ENCODE peak calls at places on chromosomes 5 and 9, in nine cellular contexts. One of them, this sample, is unnamed.

GRCh38 chr9:28808042-28808441 is 1234.8 kb upstream of the C9orf72 start:
- DNase-seq in EH: no peak
- DNase-seq in IMR-90: no peak
- DNase-seq in G401: peak
- DNase-seq in H9: no peak
- DNase-seq in NCI-H345: no peak
- DNase-seq in HCT116: no peak
- DNase-seq in stimulated activated CD4-positive, alpha-beta T cell treated with anti-CD3 and anti-CD28 coated beads, Interleukin-2, amount 100 ng/mL, for 48 hours: no peak
- DNase-seq in SJSA1: no peak
- DNase-seq in this sample: no peak

GRCh38 chr5:135386886-135387628 is 12.0 kb downstream of the MACROH2A1 start:
- DNase-seq in G401: no peak
- DNase-seq in stimulated activated CD4-positive, alpha-beta T cell treated with anti-CD3 and anti-CD28 coated beads, Interleukin-2, amount 100 ng/mL, for 48 hours: no peak
- DNase-seq in EH: peak
- DNase-seq in H9: no peak
- DNase-seq in SJSA1: no peak
- DNase-seq in HCT116: peak
- DNase-seq in NCI-H345: no peak
- DNase-seq in IMR-90: peak
- DNase-seq in this sample: peak

GRCh38 chr9:109968702-109969450 is 188.9 kb downstream of the PALM2AKAP2 start:
- DNase-seq in H9: peak
- DNase-seq in HCT116: no peak
- DNase-seq in SJSA1: no peak
- DNase-seq in G401: peak
- DNase-seq in IMR-90: peak
- DNase-seq in stimulated activated CD4-positive, alpha-beta T cell treated with anti-CD3 and anti-CD28 coated beads, Interleukin-2, amount 100 ng/mL, for 48 hours: no peak
- DNase-seq in EH: peak
- DNase-seq in NCI-H345: no peak
- DNase-seq in this sample: no peak

GRCh38 chr9:127987103-127987614 is 6.4 kb upstream of the EEIG1 start:
- DNase-seq in stimulated activated CD4-positive, alpha-beta T cell treated with anti-CD3 and anti-CD28 coated beads, Interleukin-2, amount 100 ng/mL, for 48 hours: no peak
- DNase-seq in EH: peak
- DNase-seq in IMR-90: no peak
- DNase-seq in G401: no peak
- DNase-seq in HCT116: no peak
- DNase-seq in NCI-H345: no peak
- DNase-seq in SJSA1: no peak
- DNase-seq in H9: no peak
- DNase-seq in this sample: no peak

GRCh38 chr9:27196383-27196782 is 87.4 kb downstream of the TEK start:
- DNase-seq in G401: no peak
- DNase-seq in H9: no peak
- DNase-seq in NCI-H345: peak
- DNase-seq in stimulated activated CD4-positive, alpha-beta T cell treated with anti-CD3 and anti-CD28 coated beads, Interleukin-2, amount 100 ng/mL, for 48 hours: no peak
- DNase-seq in HCT116: no peak
- DNase-seq in SJSA1: no peak
- DNase-seq in EH: no peak
- DNase-seq in IMR-90: no peak
- DNase-seq in this sample: no peak

GRCh38 chr5:132073231-132074013 is at the start of gene CSF2:
- DNase-seq in stimulated activated CD4-positive, alpha-beta T cell treated with anti-CD3 and anti-CD28 coated beads, Interleukin-2, amount 100 ng/mL, for 48 hours: no peak
- DNase-seq in SJSA1: no peak
- DNase-seq in G401: no peak
- DNase-seq in NCI-H345: no peak
- DNase-seq in HCT116: no peak
- DNase-seq in EH: peak
- DNase-seq in IMR-90: peak
- DNase-seq in H9: no peak
- DNase-seq in this sample: no peak

GRCh38 chr5:30959238-30959637 is 234.2 kb upstream of the CDH6 start:
- DNase-seq in EH: no peak
- DNase-seq in stimulated activated CD4-positive, alpha-beta T cell treated with anti-CD3 and anti-CD28 coated beads, Interleukin-2, amount 100 ng/mL, for 48 hours: no peak
- DNase-seq in SJSA1: no peak
- DNase-seq in G401: no peak
- DNase-seq in H9: no peak
- DNase-seq in HCT116: no peak
- DNase-seq in NCI-H345: no peak
- DNase-seq in IMR-90: peak
- DNase-seq in this sample: no peak

GRCh38 chr9:136527131-136527530 is 18.7 kb downstream of the NOTCH1 start:
- DNase-seq in stimulated activated CD4-positive, alpha-beta T cell treated with anti-CD3 and anti-CD28 coated beads, Interleukin-2, amount 100 ng/mL, for 48 hours: no peak
- DNase-seq in SJSA1: no peak
- DNase-seq in EH: no peak
- DNase-seq in IMR-90: no peak
- DNase-seq in H9: no peak
- DNase-seq in NCI-H345: no peak
- DNase-seq in G401: no peak
- DNase-seq in HCT116: no peak
- DNase-seq in this sample: no peak

GRCh38 chr9:33159058-33159759 is 7.9 kb downstream of the B4GALT1 start:
- DNase-seq in SJSA1: no peak
- DNase-seq in stimulated activated CD4-positive, alpha-beta T cell treated with anti-CD3 and anti-CD28 coated beads, Interleukin-2, amount 100 ng/mL, for 48 hours: no peak
- DNase-seq in G401: no peak
- DNase-seq in IMR-90: peak
- DNase-seq in NCI-H345: no peak
- DNase-seq in HCT116: no peak
- DNase-seq in EH: peak
- DNase-seq in H9: no peak
- DNase-seq in this sample: no peak

GRCh38 chr5:133930061-133930823 is 38.2 kb downstream of the C5orf15 start:
- DNase-seq in IMR-90: peak
- DNase-seq in HCT116: no peak
- DNase-seq in G401: no peak
- DNase-seq in H9: no peak
- DNase-seq in stimulated activated CD4-positive, alpha-beta T cell treated with anti-CD3 and anti-CD28 coated beads, Interleukin-2, amount 100 ng/mL, for 48 hours: peak
- DNase-seq in NCI-H345: no peak
- DNase-seq in SJSA1: peak
- DNase-seq in EH: peak
- DNase-seq in this sample: peak

GRCh38 chr9:557601-558201 is 283.8 kb upstream of the DMRT1 start:
- DNase-seq in EH: no peak
- DNase-seq in HCT116: peak
- DNase-seq in IMR-90: no peak
- DNase-seq in H9: peak
- DNase-seq in G401: no peak
- DNase-seq in NCI-H345: no peak
- DNase-seq in stimulated activated CD4-positive, alpha-beta T cell treated with anti-CD3 and anti-CD28 coated beads, Interleukin-2, amount 100 ng/mL, for 48 hours: no peak
- DNase-seq in SJSA1: peak
- DNase-seq in this sample: no peak

GRCh38 chr9:28212979-28213378 is 639.7 kb upstream of the C9orf72 start:
- DNase-seq in SJSA1: no peak
- DNase-seq in HCT116: peak
- DNase-seq in stimulated activated CD4-positive, alpha-beta T cell treated with anti-CD3 and anti-CD28 coated beads, Interleukin-2, amount 100 ng/mL, for 48 hours: no peak
- DNase-seq in H9: no peak
- DNase-seq in IMR-90: peak
- DNase-seq in EH: peak
- DNase-seq in NCI-H345: peak
- DNase-seq in G401: no peak
- DNase-seq in this sample: peak

GRCh38 chr9:105413486-105414068 is 34.3 kb upstream of the FSD1L start:
- DNase-seq in EH: peak
- DNase-seq in HCT116: peak
- DNase-seq in stimulated activated CD4-positive, alpha-beta T cell treated with anti-CD3 and anti-CD28 coated beads, Interleukin-2, amount 100 ng/mL, for 48 hours: no peak
- DNase-seq in SJSA1: no peak
- DNase-seq in H9: peak
- DNase-seq in NCI-H345: no peak
- DNase-seq in G401: peak
- DNase-seq in IMR-90: peak
- DNase-seq in this sample: no peak

GRCh38 chr5:115433918-115434317 is 110.7 kb downstream of the FEM1C start:
- DNase-seq in H9: no peak
- DNase-seq in NCI-H345: no peak
- DNase-seq in G401: no peak
- DNase-seq in SJSA1: no peak
- DNase-seq in HCT116: no peak
- DNase-seq in EH: peak
- DNase-seq in IMR-90: peak
- DNase-seq in stimulated activated CD4-positive, alpha-beta T cell treated with anti-CD3 and anti-CD28 coated beads, Interleukin-2, amount 100 ng/mL, for 48 hours: no peak
- DNase-seq in this sample: no peak

GRCh38 chr5:56464935-56465756 is 232.0 kb upstream of the ANKRD55 start:
- DNase-seq in EH: no peak
- DNase-seq in H9: no peak
- DNase-seq in NCI-H345: no peak
- DNase-seq in G401: no peak
- DNase-seq in SJSA1: no peak
- DNase-seq in stimulated activated CD4-positive, alpha-beta T cell treated with anti-CD3 and anti-CD28 coated beads, Interleukin-2, amount 100 ng/mL, for 48 hours: no peak
- DNase-seq in IMR-90: no peak
- DNase-seq in HCT116: no peak
- DNase-seq in this sample: no peak

GRCh38 chr9:6739218-6739617 is 18.6 kb upstream of the KDM4C start:
- DNase-seq in EH: peak
- DNase-seq in H9: no peak
- DNase-seq in G401: peak
- DNase-seq in NCI-H345: no peak
- DNase-seq in HCT116: peak
- DNase-seq in stimulated activated CD4-positive, alpha-beta T cell treated with anti-CD3 and anti-CD28 coated beads, Interleukin-2, amount 100 ng/mL, for 48 hours: no peak
- DNase-seq in IMR-90: peak
- DNase-seq in SJSA1: no peak
- DNase-seq in this sample: no peak

GRCh38 chr9:106717686-106718085 is 145.3 kb upstream of the ZNF462 start:
- DNase-seq in HCT116: peak
- DNase-seq in EH: peak
- DNase-seq in stimulated activated CD4-positive, alpha-beta T cell treated with anti-CD3 and anti-CD28 coated beads, Interleukin-2, amount 100 ng/mL, for 48 hours: no peak
- DNase-seq in G401: no peak
- DNase-seq in SJSA1: peak
- DNase-seq in H9: no peak
- DNase-seq in NCI-H345: no peak
- DNase-seq in IMR-90: peak
- DNase-seq in this sample: peak

GRCh38 chr9:36893148-36893547 is 140.9 kb downstream of the PAX5 start:
- DNase-seq in stimulated activated CD4-positive, alpha-beta T cell treated with anti-CD3 and anti-CD28 coated beads, Interleukin-2, amount 100 ng/mL, for 48 hours: no peak
- DNase-seq in NCI-H345: no peak
- DNase-seq in IMR-90: no peak
- DNase-seq in HCT116: no peak
- DNase-seq in H9: no peak
- DNase-seq in G401: peak
- DNase-seq in EH: no peak
- DNase-seq in SJSA1: no peak
- DNase-seq in this sample: no peak

GRCh38 chr5:15899481-15899880 is 280.1 kb downstream of the MARCHF11 start:
- DNase-seq in NCI-H345: no peak
- DNase-seq in H9: no peak
- DNase-seq in G401: no peak
- DNase-seq in HCT116: no peak
- DNase-seq in SJSA1: no peak
- DNase-seq in stimulated activated CD4-positive, alpha-beta T cell treated with anti-CD3 and anti-CD28 coated beads, Interleukin-2, amount 100 ng/mL, for 48 hours: no peak
- DNase-seq in IMR-90: no peak
- DNase-seq in EH: no peak
- DNase-seq in this sample: no peak

GRCh38 chr5:178117911-178118310 is 4.6 kb downstream of the N4BP3 start:
- DNase-seq in HCT116: no peak
- DNase-seq in stimulated activated CD4-positive, alpha-beta T cell treated with anti-CD3 and anti-CD28 coated beads, Interleukin-2, amount 100 ng/mL, for 48 hours: no peak
- DNase-seq in IMR-90: no peak
- DNase-seq in G401: no peak
- DNase-seq in SJSA1: no peak
- DNase-seq in NCI-H345: no peak
- DNase-seq in EH: no peak
- DNase-seq in H9: no peak
- DNase-seq in this sample: no peak

GRCh38 chr9:91419222-91420191 is 4.1 kb downstream of the NFIL3 start:
- DNase-seq in EH: peak
- DNase-seq in NCI-H345: no peak
- DNase-seq in SJSA1: peak
- DNase-seq in stimulated activated CD4-positive, alpha-beta T cell treated with anti-CD3 and anti-CD28 coated beads, Interleukin-2, amount 100 ng/mL, for 48 hours: no peak
- DNase-seq in H9: no peak
- DNase-seq in IMR-90: peak
- DNase-seq in HCT116: peak
- DNase-seq in G401: no peak
- DNase-seq in this sample: peak

GRCh38 chr9:38018964-38019602 is 49.9 kb downstream of the SHB start:
- DNase-seq in HCT116: no peak
- DNase-seq in IMR-90: peak
- DNase-seq in EH: peak
- DNase-seq in stimulated activated CD4-positive, alpha-beta T cell treated with anti-CD3 and anti-CD28 coated beads, Interleukin-2, amount 100 ng/mL, for 48 hours: no peak
- DNase-seq in SJSA1: peak
- DNase-seq in NCI-H345: peak
- DNase-seq in H9: no peak
- DNase-seq in G401: peak
- DNase-seq in this sample: peak

GRCh38 chr5:61673007-61673735 is 341.1 kb downstream of the ZSWIM6 start:
- DNase-seq in stimulated activated CD4-positive, alpha-beta T cell treated with anti-CD3 and anti-CD28 coated beads, Interleukin-2, amount 100 ng/mL, for 48 hours: no peak
- DNase-seq in H9: no peak
- DNase-seq in NCI-H345: no peak
- DNase-seq in G401: no peak
- DNase-seq in HCT116: peak
- DNase-seq in SJSA1: no peak
- DNase-seq in EH: peak
- DNase-seq in IMR-90: peak
- DNase-seq in this sample: no peak

GRCh38 chr5:169757016-169757415 is 119.9 kb downstream of the DOCK2 start:
- DNase-seq in IMR-90: peak
- DNase-seq in H9: no peak
- DNase-seq in SJSA1: no peak
- DNase-seq in NCI-H345: no peak
- DNase-seq in HCT116: no peak
- DNase-seq in EH: peak
- DNase-seq in G401: no peak
- DNase-seq in stimulated activated CD4-positive, alpha-beta T cell treated with anti-CD3 and anti-CD28 coated beads, Interleukin-2, amount 100 ng/mL, for 48 hours: no peak
- DNase-seq in this sample: no peak

GRCh38 chr5:8340739-8341344 is 471.9 kb downstream of the MTRR start:
- DNase-seq in H9: no peak
- DNase-seq in HCT116: no peak
- DNase-seq in EH: peak
- DNase-seq in stimulated activated CD4-positive, alpha-beta T cell treated with anti-CD3 and anti-CD28 coated beads, Interleukin-2, amount 100 ng/mL, for 48 hours: no peak
- DNase-seq in NCI-H345: no peak
- DNase-seq in SJSA1: no peak
- DNase-seq in IMR-90: peak
- DNase-seq in G401: no peak
- DNase-seq in this sample: no peak

GRCh38 chr9:99977042-99977792 is 70.8 kb downstream of the STX17 start:
- DNase-seq in EH: no peak
- DNase-seq in stimulated activated CD4-positive, alpha-beta T cell treated with anti-CD3 and anti-CD28 coated beads, Interleukin-2, amount 100 ng/mL, for 48 hours: no peak
- DNase-seq in H9: no peak
- DNase-seq in HCT116: no peak
- DNase-seq in G401: no peak
- DNase-seq in NCI-H345: no peak
- DNase-seq in IMR-90: no peak
- DNase-seq in SJSA1: no peak
- DNase-seq in this sample: no peak

GRCh38 chr9:95140821-95141220 is 176.7 kb downstream of the FANCC start:
- DNase-seq in IMR-90: no peak
- DNase-seq in SJSA1: no peak
- DNase-seq in EH: peak
- DNase-seq in G401: no peak
- DNase-seq in HCT116: no peak
- DNase-seq in NCI-H345: no peak
- DNase-seq in stimulated activated CD4-positive, alpha-beta T cell treated with anti-CD3 and anti-CD28 coated beads, Interleukin-2, amount 100 ng/mL, for 48 hours: no peak
- DNase-seq in H9: no peak
- DNase-seq in this sample: no peak

GRCh38 chr9:133122935-133123611 is 2.0 kb upstream of the RALGDS start:
- DNase-seq in IMR-90: peak
- DNase-seq in SJSA1: no peak
- DNase-seq in NCI-H345: no peak
- DNase-seq in stimulated activated CD4-positive, alpha-beta T cell treated with anti-CD3 and anti-CD28 coated beads, Interleukin-2, amount 100 ng/mL, for 48 hours: no peak
- DNase-seq in HCT116: no peak
- DNase-seq in G401: no peak
- DNase-seq in H9: no peak
- DNase-seq in EH: peak
- DNase-seq in this sample: no peak

GRCh38 chr9:137070906-137071275 is 534 bp upstream of the SAPCD2 start:
- DNase-seq in IMR-90: no peak
- DNase-seq in NCI-H345: peak
- DNase-seq in SJSA1: no peak
- DNase-seq in HCT116: no peak
- DNase-seq in stimulated activated CD4-positive, alpha-beta T cell treated with anti-CD3 and anti-CD28 coated beads, Interleukin-2, amount 100 ng/mL, for 48 hours: no peak
- DNase-seq in EH: no peak
- DNase-seq in G401: peak
- DNase-seq in H9: no peak
- DNase-seq in this sample: no peak

GRCh38 chr9:14366071-14366470 is 52.1 kb upstream of the NFIB start:
- DNase-seq in H9: no peak
- DNase-seq in IMR-90: peak
- DNase-seq in NCI-H345: no peak
- DNase-seq in HCT116: no peak
- DNase-seq in stimulated activated CD4-positive, alpha-beta T cell treated with anti-CD3 and anti-CD28 coated beads, Interleukin-2, amount 100 ng/mL, for 48 hours: no peak
- DNase-seq in EH: peak
- DNase-seq in SJSA1: peak
- DNase-seq in G401: no peak
- DNase-seq in this sample: peak

GRCh38 chr5:179986328-179986727 is 78.6 kb upstream of the TBC1D9B start:
- DNase-seq in HCT116: no peak
- DNase-seq in G401: no peak
- DNase-seq in SJSA1: no peak
- DNase-seq in IMR-90: no peak
- DNase-seq in NCI-H345: no peak
- DNase-seq in EH: peak
- DNase-seq in stimulated activated CD4-positive, alpha-beta T cell treated with anti-CD3 and anti-CD28 coated beads, Interleukin-2, amount 100 ng/mL, for 48 hours: no peak
- DNase-seq in H9: no peak
- DNase-seq in this sample: no peak